ENCODE peak calls at places on chromosomes 3 and 15, in ten cellular contexts. H is breast epithelium, I is mesothelial cell of epicardium, L is tibial nerve, N is lower leg skin, S is brain microvascular endothelial cell, Z is GM12865, A is epithelial cell of esophagus, W is right lobe of liver, K is GM10248. B is an unnamed sample.

GRCh38 chr3:10331320-10331719 is 10.4 kb upstream of the SEC13 start:
- DNase-seq in H (no peak), I (no peak), L (no peak), N (no peak), S (no peak), Z (no peak), A (no peak), W (no peak), K (no peak), B (no peak)

GRCh38 chr3:107928084-107928445 is 162.8 kb downstream of the CD47 start:
- DNase-seq in H (no peak), I (no peak), L (no peak), N (no peak), S (peak; percentile 34), Z (no peak), A (peak; percentile 67), W (no peak), K (no peak), B (peak; percentile 34)

GRCh38 chr3:13715167-13715954 is 164.5 kb downstream of the WNT7A start:
- DNase-seq in H (peak; percentile 35), I (peak; percentile 19), L (no peak), N (peak; percentile 70), S (no peak), Z (no peak), A (no peak), W (peak; percentile 14), K (peak; percentile 3), B (no peak)

GRCh38 chr3:37491776-37492175 is 317.4 kb upstream of the LRRFIP2 start:
- DNase-seq in H (no peak), I (no peak), L (no peak), N (no peak), S (no peak), Z (no peak), A (no peak), W (no peak), K (no peak), B (peak; percentile 44)

GRCh38 chr3:76552653-76553052 is 487.2 kb upstream of the ROBO2 start:
- DNase-seq in H (no peak), I (no peak), L (no peak), N (no peak), S (no peak), Z (no peak), A (no peak), W (no peak), K (no peak), B (no peak)

GRCh38 chr3:67090472-67090871 is 92.4 kb downstream of the KBTBD8 start:
- DNase-seq in H (no peak), I (no peak), L (no peak), N (no peak), S (peak; percentile 83), Z (no peak), A (peak; percentile 71), W (no peak), K (no peak), B (peak; percentile 51)

GRCh38 chr3:354433-354832 is 157.9 kb downstream of the CHL1 start:
- DNase-seq in H (no peak), I (peak; percentile 51), L (no peak), N (no peak), S (peak; percentile 38), Z (peak; percentile 73), A (peak; percentile 66), W (no peak), K (peak; percentile 31), B (peak; percentile 31)

GRCh38 chr3:25856902-25857518 is 67.1 kb downstream of the OXSM start:
- DNase-seq in H (no peak), I (no peak), L (no peak), N (no peak), S (peak; percentile 33), Z (peak; percentile 53), A (peak; percentile 47), W (no peak), K (peak; percentile 65), B (peak; percentile 63)

GRCh38 chr3:190105876-190106275 is 14.8 kb downstream of the P3H2 start:
- DNase-seq in H (no peak), I (no peak), L (no peak), N (no peak), S (no peak), Z (no peak), A (no peak), W (no peak), K (no peak), B (peak; percentile 91)

GRCh38 chr15:39628131-39628482 is 47.2 kb downstream of the THBS1 start:
- DNase-seq in H (no peak), I (no peak), L (no peak), N (no peak), S (no peak), Z (no peak), A (no peak), W (no peak), K (no peak), B (no peak)

GRCh38 chr15:47186071-47186470 is 531.2 kb upstream of the SEMA6D start:
- DNase-seq in H (no peak), I (no peak), L (no peak), N (no peak), S (no peak), Z (no peak), A (no peak), W (no peak), K (no peak), B (no peak)

GRCh38 chr15:28989896-28990295 is 104.1 kb downstream of the APBA2 start:
- DNase-seq in H (no peak), I (no peak), L (no peak), N (no peak), S (no peak), Z (no peak), A (no peak), W (no peak), K (no peak), B (no peak)

GRCh38 chr15:28991236-28992171 is 105.7 kb downstream of the APBA2 start:
- DNase-seq in H (no peak), I (no peak), L (no peak), N (no peak), S (no peak), Z (no peak), A (no peak), W (no peak), K (no peak), B (no peak)

GRCh38 chr15:28987337-28987736 is 101.6 kb downstream of the APBA2 start:
- DNase-seq in H (no peak), I (no peak), L (no peak), N (no peak), S (no peak), Z (no peak), A (no peak), W (no peak), K (no peak), B (no peak)

GRCh38 chr15:28990390-28990789 is 104.6 kb downstream of the APBA2 start:
- DNase-seq in H (no peak), I (no peak), L (no peak), N (no peak), S (no peak), Z (no peak), A (no peak), W (no peak), K (no peak), B (no peak)

DNA sequence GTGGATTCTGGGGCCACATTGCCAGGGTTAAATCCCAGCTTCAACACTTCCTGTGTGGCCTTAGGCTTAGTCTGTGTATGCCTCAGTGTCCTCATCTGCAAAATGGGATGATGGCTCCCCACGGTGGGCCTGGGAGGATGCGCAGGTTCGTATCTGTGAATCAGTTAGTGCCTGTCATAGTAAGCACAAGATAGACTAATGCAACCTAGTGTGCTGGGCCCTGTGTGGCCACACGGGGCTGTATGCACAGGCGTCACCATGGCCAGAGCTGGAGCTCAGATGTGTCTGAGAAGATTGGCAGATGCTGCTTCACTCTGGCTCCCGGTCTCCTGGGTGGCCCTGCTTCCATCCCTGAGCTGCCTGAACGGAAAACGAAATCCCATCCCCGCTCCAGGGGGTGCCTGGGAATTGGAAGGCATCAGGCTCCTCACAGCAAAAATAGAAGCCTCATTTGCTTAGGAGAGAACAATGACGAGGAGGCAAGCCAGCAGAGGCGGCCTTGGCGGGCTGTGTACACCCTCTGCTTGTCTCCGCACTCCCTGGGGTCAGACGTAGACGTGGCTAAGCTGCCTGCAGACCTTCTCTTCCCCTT is 103.6 kb downstream of the APBA2 start:
- DNase-seq in H (no peak), I (no peak), L (no peak), N (no peak), S (peak; percentile 39), Z (peak; percentile 5), A (no peak), W (no peak), K (no peak), B (no peak)
- TF ChIP-seq CTCF in H (no peak), I (no peak), L (no peak), N (no peak), S (peak; percentile 61), Z (no peak), A (peak; percentile 9), W (no peak), K (no peak), B (peak; percentile 3)

DNA sequence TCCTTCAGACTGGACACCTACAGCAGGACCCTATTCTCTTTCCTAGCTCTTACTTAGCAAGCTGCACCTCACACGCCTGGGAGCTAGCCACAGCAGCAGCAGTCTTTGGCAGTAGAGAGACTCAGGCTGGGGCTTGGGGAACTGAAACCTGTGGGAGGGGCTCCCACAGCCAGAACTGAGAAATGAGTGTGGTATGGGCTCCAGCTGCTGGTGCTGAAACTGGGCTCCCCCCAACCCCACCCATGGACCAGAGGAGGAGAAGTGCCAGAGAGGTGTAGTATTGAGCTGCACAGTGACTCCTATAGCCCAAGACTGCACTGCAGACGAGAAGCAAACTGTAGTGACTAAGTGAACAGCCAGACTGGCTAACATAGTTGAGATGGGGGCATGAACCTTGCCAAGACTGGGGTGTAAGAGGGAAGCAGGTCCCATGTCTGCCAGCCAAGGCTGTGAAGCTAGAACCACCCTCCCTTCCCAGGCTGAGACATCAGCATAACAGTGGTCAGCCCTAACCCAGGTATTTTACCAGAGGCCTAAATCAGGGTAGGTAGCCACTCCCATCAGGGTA is 62.5 kb downstream of the MYO5A start:
- DNase-seq in H (no peak), I (no peak), L (no peak), N (no peak), S (no peak), Z (peak; percentile 99), A (no peak), W (no peak), K (peak; percentile 89), B (no peak)
- TF ChIP-seq CTCF in H (no peak), I (no peak), L (no peak), N (no peak), S (no peak), Z (peak; percentile 57), A (no peak), W (no peak), K (peak; percentile 48), B (no peak)

DNA sequence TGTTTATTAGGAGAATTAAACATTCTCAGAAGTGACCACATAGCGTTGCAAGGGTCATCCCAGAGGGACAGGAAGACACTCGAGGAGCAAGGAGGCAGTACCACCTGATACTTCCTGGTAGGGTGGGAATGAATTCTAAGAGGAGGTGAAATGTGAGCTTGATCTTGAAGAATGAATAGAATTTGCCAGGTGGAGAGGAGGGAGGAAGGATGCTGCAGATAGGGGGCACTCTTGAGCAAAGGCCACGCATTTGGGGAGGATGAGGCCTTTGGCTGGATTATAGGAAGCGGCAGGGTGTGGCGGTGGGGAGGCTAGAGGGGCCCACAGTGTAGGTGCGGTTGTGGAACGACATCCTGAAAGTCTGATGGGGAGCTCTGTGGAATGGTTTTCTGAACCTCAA is 33.5 kb downstream of the CHCHD6 start:
- DNase-seq in H (no peak), I (no peak), L (no peak), N (peak; percentile 13), S (no peak), Z (no peak), A (no peak), W (no peak), K (no peak), B (no peak)
- TF ChIP-seq CTCF in H (no peak), I (peak; percentile 40), L (no peak), N (no peak), S (peak; percentile 34), Z (peak; percentile 20), A (no peak), W (no peak), K (no peak), B (no peak)

GRCh38 chr3:141465221-141465620 is 21.6 kb upstream of the RASA2 start:
- DNase-seq in H (no peak), I (no peak), L (no peak), N (no peak), S (no peak), Z (no peak), A (no peak), W (no peak), K (no peak), B (peak; percentile 42)
- TF ChIP-seq CTCF in H (peak; percentile 15), I (no peak), L (peak; percentile 17), N (no peak), S (peak; percentile 22), Z (no peak), A (no peak), W (peak; percentile 39), K (no peak), B (peak; percentile 56)